ENCODE peak calls at places on chromosomes 4 and X, in ten cellular contexts. W is GM03348; O is sigmoid colon; K is H9; H is NCI-H2029 treated with DMSO at 0.1 percent for 48 hours; D is CD8-positive, alpha-beta memory T cell; E is anterior cingulate cortex; J is NCI-H1092; Y is lower lobe of right lung; U is Calu3. R is an unnamed sample.
A peak's percentile ranks its signal among the peaks of the same experiment; 100 is the strongest.

GRCh38 chr4:161496-162284 is 37.4 kb downstream of the ZNF718 start:
- DNase-seq in W (no peak), O (no peak), K (no peak), H (no peak), D (no peak), E (no peak), J (no peak), Y (no peak), U (no peak), R (no peak)

GRCh38 chrX:9605484-9605883 is 140.6 kb downstream of the TBL1X start:
- DNase-seq in W (no peak), O (no peak), K (no peak), H (no peak), D (no peak), E (no peak), J (no peak), Y (no peak), U (no peak), R (no peak)

GRCh38 chrX:39592776-39593175 is 505.0 kb downstream of the BCOR start:
- DNase-seq in W (peak; percentile 19), O (no peak), K (no peak), H (no peak), D (no peak), E (no peak), J (no peak), Y (no peak), U (no peak), R (no peak)

GRCh38 chr4:168124008-168124641 is 31.8 kb downstream of the ANXA10 start:
- DNase-seq in W (peak; percentile 33), O (no peak), K (no peak), H (no peak), D (no peak), E (no peak), J (no peak), Y (no peak), U (no peak), R (no peak)

GRCh38 chrX:106927700-106928099 is 7.5 kb downstream of the CLDN2 start:
- DNase-seq in W (no peak), O (no peak), K (no peak), H (peak; percentile 27), D (no peak), E (no peak), J (no peak), Y (no peak), U (peak; percentile 68), R (no peak)

GRCh38 chr4:141127884-141128283 is 5.4 kb downstream of the RNF150 start:
- DNase-seq in W (no peak), O (no peak), K (no peak), H (no peak), D (no peak), E (no peak), J (no peak), Y (no peak), U (no peak), R (no peak)

GRCh38 chrX:121641560-121641959 is 594.1 kb downstream of the GLUD2 start:
- DNase-seq in W (peak; percentile 27), O (no peak), K (no peak), H (no peak), D (no peak), E (no peak), J (no peak), Y (no peak), U (no peak), R (no peak)

GRCh38 chr4:184193556-184194525 is 23.8 kb downstream of the ENPP6 start:
- DNase-seq in W (no peak), O (no peak), K (no peak), H (no peak), D (no peak), E (no peak), J (no peak), Y (no peak), U (no peak), R (no peak)

GRCh38 chr4:132437117-132437516 is 712.0 kb upstream of the PCDH10 start:
- DNase-seq in W (no peak), O (no peak), K (no peak), H (no peak), D (no peak), E (no peak), J (no peak), Y (no peak), U (no peak), R (no peak)

GRCh38 chr4:29565256-29565655 is 1154.9 kb upstream of the PCDH7 start:
- DNase-seq in W (no peak), O (no peak), K (no peak), H (no peak), D (no peak), E (no peak), J (no peak), Y (no peak), U (no peak), R (no peak)

GRCh38 chr4:20318011-20318898 is 66.5 kb downstream of the SLIT2 start:
- DNase-seq in W (no peak), O (no peak), K (no peak), H (no peak), D (no peak), E (no peak), J (no peak), Y (no peak), U (no peak), R (no peak)

GRCh38 chr4:128698386-128698785 is 111.1 kb upstream of the JADE1 start:
- DNase-seq in W (no peak), O (no peak), K (no peak), H (no peak), D (no peak), E (no peak), J (no peak), Y (no peak), U (no peak), R (no peak)

GRCh38 chr4:40530961-40531635 is 98.6 kb downstream of the RBM47 start:
- DNase-seq in W (no peak), O (no peak), K (no peak), H (no peak), D (no peak), E (no peak), J (no peak), Y (no peak), U (no peak), R (no peak)

GRCh38 chr4:129364747-129365452 is 268.9 kb downstream of the C4orf33 start:
- DNase-seq in W (no peak), O (no peak), K (no peak), H (no peak), D (no peak), E (no peak), J (peak; percentile 2), Y (no peak), U (no peak), R (no peak)

GRCh38 chrX:128698528-128698927 is 646.3 kb upstream of the ACTRT1 start:
- DNase-seq in W (no peak), O (peak; percentile 78), K (no peak), H (no peak), D (no peak), E (no peak), J (no peak), Y (no peak), U (no peak), R (no peak)

GRCh38 chrX:153321381-153322105 is at the start of gene PNMA6F:
- DNase-seq in W (no peak), O (no peak), K (no peak), H (no peak), D (no peak), E (no peak), J (no peak), Y (no peak), U (no peak), R (no peak)

R was measured in activated T-helper 2 cell treated with anti-CD3 and anti-CD28 coated beads, Interferon-gamma antibody, Interleukin-2, Interleukin-4, amounts not matched to agents 10 μg/mL and 5 μg/mL and 100 μg/mL, durations not matched to agents 14 hours and 24 hours and 36 hours.